ENCODE peak calls at places on chromosome 15, in ten cellular contexts. S, Z, L, J, V, F, Q, I, E and D are unnamed samples.

GRCh38 chr15:25244731-25245585 is 193.9 kb downstream of the UBE3A start:
- DNase-seq in S (no peak), Z (no peak), L (no peak), J (no peak), V (peak), F (no peak), Q (no peak), I (no peak), E (peak), D (no peak)

GRCh38 chr15:60128000-60128376 is 123.9 kb downstream of the FOXB1 start:
- DNase-seq in S (peak), Z (no peak), L (no peak), J (peak), V (no peak), F (peak), Q (no peak), I (no peak), E (no peak), D (no peak)

GRCh38 chr15:70875001-70875782 is 17.0 kb downstream of the THAP10 start:
- DNase-seq in S (peak), Z (no peak), L (no peak), J (no peak), V (no peak), F (no peak), Q (peak), I (no peak), E (no peak), D (no peak)

GRCh38 chr15:46955576-46955975 is 761.7 kb upstream of the SEMA6D start:
- DNase-seq in S (no peak), Z (no peak), L (no peak), J (no peak), V (no peak), F (no peak), Q (no peak), I (peak), E (no peak), D (no peak)

GRCh38 chr15:98711810-98712209 is 63.5 kb downstream of the IGF1R start:
- DNase-seq in S (no peak), Z (no peak), L (no peak), J (no peak), V (no peak), F (no peak), Q (no peak), I (no peak), E (no peak), D (no peak)

GRCh38 chr15:48966595-48967301 is 3.0 kb upstream of the SHC4 start:
- DNase-seq in S (peak), Z (no peak), L (peak), J (peak), V (no peak), F (peak), Q (peak), I (peak), E (no peak), D (peak)

GRCh38 chr15:89761929-89762328 is 10.9 kb upstream of the MESP1 start:
- DNase-seq in S (no peak), Z (no peak), L (no peak), J (no peak), V (no peak), F (no peak), Q (no peak), I (no peak), E (no peak), D (no peak)

GRCh38 chr15:29090617-29091466 is 178.8 kb downstream of the NSMCE3 start:
- DNase-seq in S (no peak), Z (peak), L (no peak), J (no peak), V (no peak), F (no peak), Q (no peak), I (peak), E (peak), D (peak)

GRCh38 chr15:84669726-84670125 is 11.7 kb upstream of the NMB start:
- DNase-seq in S (no peak), Z (no peak), L (no peak), J (peak), V (no peak), F (no peak), Q (peak), I (no peak), E (no peak), D (no peak)

GRCh38 chr15:34721802-34722795 is 32.7 kb downstream of the GJD2 start:
- DNase-seq in S (peak), Z (peak), L (peak), J (peak), V (no peak), F (peak), Q (peak), I (peak), E (peak), D (peak)
- TF ChIP-seq CTCF in S (no peak), Z (no peak), L (no peak), J (no peak), V (no peak), F (no peak), Q (peak), I (no peak), E (peak), D (no peak)

DNA sequence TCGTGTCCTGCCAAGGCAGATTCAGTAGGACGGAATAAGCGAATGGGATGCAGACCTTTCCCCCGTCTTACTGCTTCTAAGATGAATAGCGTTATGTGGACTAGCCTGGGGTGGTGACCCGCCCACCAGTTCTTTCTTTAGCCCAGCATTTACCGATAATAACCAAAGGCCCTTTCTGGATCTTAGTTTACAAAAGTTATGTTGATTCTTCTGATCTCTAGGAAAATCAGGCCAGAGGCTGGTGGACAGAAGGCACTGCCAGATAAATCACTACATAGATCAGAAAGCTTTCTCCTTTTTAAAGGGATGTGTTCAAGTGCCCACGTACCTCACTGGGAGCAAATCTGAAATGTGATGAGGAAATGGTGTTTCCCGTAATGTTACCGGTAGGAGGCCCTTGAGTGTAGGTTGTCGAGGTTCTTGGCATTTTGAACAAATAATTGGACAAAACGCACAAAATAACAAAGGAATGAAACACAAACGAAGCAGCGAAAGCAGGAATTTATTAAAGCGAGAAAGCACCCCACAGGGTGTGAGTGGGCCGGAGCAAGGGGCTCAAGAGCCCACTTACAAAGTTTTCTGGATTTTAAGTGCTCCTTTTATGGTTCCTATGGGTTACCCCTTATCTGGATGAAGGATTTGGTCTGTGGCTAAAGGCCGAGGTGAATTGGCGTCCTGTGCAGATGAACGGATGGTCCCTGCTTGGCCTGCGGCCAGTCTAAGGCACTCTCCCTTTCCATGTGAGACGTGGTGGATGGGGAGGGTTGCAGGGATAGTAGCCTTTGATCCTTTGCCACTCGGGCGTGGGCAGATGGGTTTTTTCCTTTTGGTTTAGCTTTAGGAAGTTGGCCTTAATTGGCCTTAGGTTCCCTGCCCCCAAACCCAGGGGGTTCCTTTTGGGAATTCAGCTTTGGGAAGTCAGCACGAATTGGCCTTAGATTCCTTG is 977 bp downstream of the SNX1 start:
- DNase-seq in S (peak), Z (peak), L (no peak), J (peak), V (no peak), F (peak), Q (peak), I (peak), E (no peak), D (no peak)
- TF ChIP-seq CTCF in S (peak), Z (no peak), L (peak), J (no peak), V (no peak), F (peak), Q (peak), I (no peak), E (no peak), D (no peak)

DNA sequence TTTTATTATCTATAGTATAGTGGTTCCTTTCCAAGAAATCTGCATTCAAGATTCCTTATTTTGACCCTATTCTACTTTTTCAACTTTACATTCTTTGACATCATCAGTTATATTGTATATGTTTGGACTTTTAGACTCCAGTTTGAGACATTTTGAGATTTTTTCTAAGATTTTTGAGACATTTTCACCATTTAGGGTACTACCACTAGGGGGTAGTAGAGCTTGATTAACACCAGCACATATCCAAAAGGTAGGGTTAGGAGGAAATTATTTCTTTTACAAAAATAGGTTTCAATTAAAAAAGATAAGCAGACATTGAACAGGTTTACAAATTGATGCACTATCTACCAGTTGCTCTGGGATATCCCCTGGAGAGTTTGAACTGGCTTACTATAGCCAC is 262.5 kb downstream of the SCAPER start:
- DNase-seq in S (no peak), Z (no peak), L (no peak), J (no peak), V (no peak), F (no peak), Q (peak), I (peak), E (no peak), D (no peak)
- TF ChIP-seq CTCF in S (peak), Z (peak), L (peak), J (peak), V (no peak), F (peak), Q (peak), I (peak), E (no peak), D (peak)

DNA sequence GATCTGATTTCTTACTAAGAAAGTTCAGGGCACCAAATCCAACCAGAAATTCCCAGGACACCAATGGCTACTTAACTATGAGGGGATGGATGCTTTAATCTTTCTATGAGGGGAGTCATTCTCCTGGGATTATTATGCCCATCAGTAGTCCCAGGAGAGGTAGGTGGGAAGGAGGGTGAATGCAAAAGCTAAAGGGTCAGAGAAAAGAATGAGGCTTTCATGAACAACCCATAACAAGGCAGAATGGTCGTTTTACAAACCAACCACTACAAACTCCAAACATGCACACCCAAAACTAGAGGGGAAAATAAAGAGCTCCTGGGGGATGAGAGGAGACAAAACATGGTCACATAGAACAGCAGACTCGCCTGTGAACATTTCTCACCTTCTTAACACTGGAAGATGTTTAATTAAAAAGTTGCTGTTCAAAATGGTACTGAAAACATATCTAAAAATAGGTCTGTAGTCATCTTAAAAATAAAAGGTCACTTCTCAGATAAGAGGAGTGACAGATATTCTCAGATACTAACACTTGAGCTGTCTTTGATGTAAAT is 3.7 kb downstream of the STARD9 start:
- DNase-seq in S (no peak), Z (no peak), L (no peak), J (no peak), V (no peak), F (no peak), Q (no peak), I (no peak), E (no peak), D (no peak)
- TF ChIP-seq CTCF in S (no peak), Z (no peak), L (no peak), J (no peak), V (no peak), F (no peak), Q (no peak), I (no peak), E (no peak), D (no peak)

GRCh38 chr15:31391687-31392671 is 65.3 kb downstream of the KLF13 start:
- DNase-seq in S (peak), Z (peak), L (peak), J (peak), V (peak), F (no peak), Q (peak), I (peak), E (peak), D (peak)
- TF ChIP-seq CTCF in S (peak), Z (no peak), L (no peak), J (no peak), V (no peak), F (no peak), Q (no peak), I (no peak), E (no peak), D (no peak)

DNA sequence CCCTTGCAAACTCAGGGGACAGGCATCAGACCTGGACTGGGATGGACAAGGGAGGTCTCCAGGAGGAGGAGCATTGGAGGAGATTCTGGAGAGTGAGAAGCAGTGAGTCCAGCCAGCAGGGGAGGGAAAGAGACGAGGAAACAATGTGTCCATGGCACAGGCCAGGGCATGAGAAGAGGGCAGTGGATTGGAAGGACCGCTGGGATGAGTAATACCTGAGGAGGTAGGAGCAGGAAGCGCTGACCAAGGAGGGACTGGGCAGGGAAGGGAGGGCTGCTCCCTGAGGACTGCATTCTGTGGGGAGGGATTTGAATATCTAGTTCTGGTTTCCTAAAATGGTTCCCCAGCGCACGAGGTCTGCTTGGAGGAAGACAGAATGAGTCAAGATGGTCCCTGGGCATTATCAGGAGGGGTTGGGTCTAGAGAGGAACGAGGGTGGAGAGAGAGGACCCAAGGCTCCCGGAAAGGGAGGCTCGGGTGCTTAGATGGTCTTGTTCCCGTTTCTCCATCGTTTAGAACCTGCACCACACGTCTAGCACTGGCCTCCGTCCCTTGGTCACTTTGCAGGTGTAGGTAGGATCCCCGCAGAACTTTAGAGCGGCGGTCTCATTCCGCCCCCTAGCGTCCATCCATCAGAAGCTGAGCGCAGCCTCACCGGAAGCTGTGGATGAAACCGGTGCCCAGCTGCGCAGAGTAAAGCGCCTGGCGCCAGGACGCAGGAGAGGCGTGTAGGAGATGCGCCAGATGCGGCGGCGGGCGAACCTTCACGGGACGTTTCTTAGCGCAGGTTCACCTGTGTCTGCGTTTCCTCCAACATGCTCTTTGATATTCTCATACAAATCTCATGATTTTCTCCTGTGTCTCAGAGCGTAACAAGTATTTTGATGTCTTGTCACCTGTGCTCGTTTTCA is 190.7 kb upstream of the NDN start:
- DNase-seq in S (no peak), Z (peak), L (no peak), J (no peak), V (no peak), F (no peak), Q (no peak), I (peak), E (no peak), D (peak)
- TF ChIP-seq CTCF in S (peak), Z (peak), L (peak), J (peak), V (no peak), F (peak), Q (peak), I (peak), E (peak), D (peak)

GRCh38 chr15:64162478-64162868 is 349 bp downstream of the PPIB start:
- DNase-seq in S (no peak), Z (peak), L (no peak), J (no peak), V (no peak), F (no peak), Q (no peak), I (no peak), E (no peak), D (no peak)

GRCh38 chr15:64161688-64162477 is 939 bp downstream of the PPIB start:
- DNase-seq in S (no peak), Z (no peak), L (no peak), J (no peak), V (no peak), F (no peak), Q (no peak), I (no peak), E (no peak), D (no peak)

GRCh38 chr15:64164436-64164835 is 1.6 kb upstream of the PPIB start:
- DNase-seq in S (no peak), Z (no peak), L (no peak), J (no peak), V (no peak), F (no peak), Q (no peak), I (peak), E (no peak), D (no peak)

GRCh38 chr15:64163662-64164362 is 990 bp upstream of the PPIB start:
- DNase-seq in S (no peak), Z (no peak), L (no peak), J (no peak), V (no peak), F (no peak), Q (peak), I (peak), E (peak), D (no peak)

GRCh38 chr15:64162869-64163661 is at the start of gene PPIB:
- DNase-seq in S (peak), Z (peak), L (peak), J (peak), V (peak), F (peak), Q (peak), I (peak), E (peak), D (peak)
- TF ChIP-seq CTCF in S (peak), Z (peak), L (peak), J (peak), V (no peak), F (peak), Q (peak), I (peak), E (peak), D (peak)

GRCh38 chr15:61832223-61832622 is 228.0 kb downstream of the VPS13C start:
- DNase-seq in S (no peak), Z (no peak), L (no peak), J (no peak), V (no peak), F (no peak), Q (no peak), I (no peak), E (no peak), D (no peak)

GRCh38 chr15:61835476-61836106 is 224.7 kb downstream of the VPS13C start:
- DNase-seq in S (peak), Z (peak), L (no peak), J (no peak), V (peak), F (peak), Q (peak), I (peak), E (peak), D (peak)

GRCh38 chr15:61834076-61834697 is 226.1 kb downstream of the VPS13C start:
- DNase-seq in S (peak), Z (peak), L (peak), J (peak), V (peak), F (peak), Q (peak), I (peak), E (peak), D (peak)

GRCh38 chr15:61831505-61831921 is 228.7 kb downstream of the VPS13C start:
- DNase-seq in S (no peak), Z (no peak), L (no peak), J (no peak), V (no peak), F (no peak), Q (no peak), I (no peak), E (no peak), D (no peak)

GRCh38 chr15:61835029-61835428 is 225.2 kb downstream of the VPS13C start:
- DNase-seq in S (no peak), Z (no peak), L (no peak), J (no peak), V (no peak), F (no peak), Q (no peak), I (no peak), E (no peak), D (no peak)
- TF ChIP-seq CTCF in S (no peak), Z (no peak), L (no peak), J (no peak), V (no peak), F (no peak), Q (no peak), I (no peak), E (no peak), D (no peak)

DNA sequence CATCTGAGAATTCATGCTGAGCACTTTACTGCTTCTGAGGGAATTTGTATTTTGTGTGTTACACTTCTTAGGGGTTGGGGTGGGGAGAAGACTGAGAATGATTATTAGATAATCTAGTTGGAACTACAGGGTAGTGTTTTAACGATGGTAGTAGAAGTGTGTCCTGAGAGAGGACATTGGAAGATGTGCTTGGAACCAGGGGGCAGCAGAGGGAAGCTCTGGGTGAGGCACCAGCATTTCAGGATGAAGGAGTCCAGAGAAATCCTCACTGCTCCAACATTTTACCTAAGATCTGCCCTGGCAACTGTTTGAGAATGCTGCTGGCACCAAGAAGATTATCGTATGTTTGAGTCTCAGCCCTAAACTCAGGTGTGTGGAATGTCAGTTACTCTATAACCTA is 145.5 kb downstream of the SQOR start:
- DNase-seq in S (no peak), Z (no peak), L (no peak), J (no peak), V (no peak), F (no peak), Q (no peak), I (no peak), E (no peak), D (no peak)
- TF ChIP-seq CTCF in S (no peak), Z (no peak), L (no peak), J (no peak), V (no peak), F (no peak), Q (no peak), I (no peak), E (no peak), D (no peak)

GRCh38 chr15:32993285-32993684 is 201.2 kb downstream of the FMN1 start:
- DNase-seq in S (peak), Z (no peak), L (no peak), J (no peak), V (no peak), F (no peak), Q (peak), I (peak), E (no peak), D (no peak)
- TF ChIP-seq CTCF in S (peak), Z (peak), L (peak), J (peak), V (no peak), F (peak), Q (peak), I (no peak), E (no peak), D (no peak)